ENCODE peak calls at places on chromosomes 6 and 20, in five cellular contexts. One of them, this sample, is unnamed.

GRCh38 chr6:144449218-144449617 is 164.1 kb downstream of the UTRN start:
- DNase-seq in stimulated activated CD4-positive, alpha-beta T cell treated with anti-CD3 and anti-CD28 coated beads, Interleukin-15, amount 100 ng/mL, for 1 hour: no peak
- DNase-seq in NCI-H2081: no peak
- DNase-seq in fibroblast of the aortic adventitia: no peak
- DNase-seq in NCI-H2171 treated with DMSO at 0.1 percent for 48 hours: no peak
- DNase-seq in this sample: no peak

GRCh38 chr6:105482227-105482839 is 79.5 kb upstream of the PREP start:
- DNase-seq in stimulated activated CD4-positive, alpha-beta T cell treated with anti-CD3 and anti-CD28 coated beads, Interleukin-15, amount 100 ng/mL, for 1 hour: no peak
- DNase-seq in NCI-H2171 treated with DMSO at 0.1 percent for 48 hours: no peak
- DNase-seq in fibroblast of the aortic adventitia: peak
- DNase-seq in NCI-H2081: no peak
- DNase-seq in this sample: peak

GRCh38 chr6:11033825-11034224 is 10.3 kb downstream of the ELOVL2 start:
- DNase-seq in stimulated activated CD4-positive, alpha-beta T cell treated with anti-CD3 and anti-CD28 coated beads, Interleukin-15, amount 100 ng/mL, for 1 hour: no peak
- DNase-seq in NCI-H2171 treated with DMSO at 0.1 percent for 48 hours: no peak
- DNase-seq in fibroblast of the aortic adventitia: peak
- DNase-seq in NCI-H2081: no peak
- DNase-seq in this sample: peak

GRCh38 chr6:92888316-92888715 is 531.0 kb downstream of the EPHA7 start:
- DNase-seq in stimulated activated CD4-positive, alpha-beta T cell treated with anti-CD3 and anti-CD28 coated beads, Interleukin-15, amount 100 ng/mL, for 1 hour: no peak
- DNase-seq in NCI-H2081: no peak
- DNase-seq in NCI-H2171 treated with DMSO at 0.1 percent for 48 hours: peak
- DNase-seq in fibroblast of the aortic adventitia: no peak
- DNase-seq in this sample: no peak

GRCh38 chr6:158058156-158058723 is 76.6 kb downstream of the SYNJ2 start:
- DNase-seq in NCI-H2171 treated with DMSO at 0.1 percent for 48 hours: no peak
- DNase-seq in fibroblast of the aortic adventitia: peak
- DNase-seq in NCI-H2081: no peak
- DNase-seq in stimulated activated CD4-positive, alpha-beta T cell treated with anti-CD3 and anti-CD28 coated beads, Interleukin-15, amount 100 ng/mL, for 1 hour: no peak
- DNase-seq in this sample: no peak

GRCh38 chr20:62656919-62657635 is 14.8 kb downstream of the SLCO4A1 start:
- DNase-seq in fibroblast of the aortic adventitia: no peak
- DNase-seq in stimulated activated CD4-positive, alpha-beta T cell treated with anti-CD3 and anti-CD28 coated beads, Interleukin-15, amount 100 ng/mL, for 1 hour: no peak
- DNase-seq in NCI-H2081: no peak
- DNase-seq in NCI-H2171 treated with DMSO at 0.1 percent for 48 hours: no peak
- DNase-seq in this sample: no peak

GRCh38 chr6:40371621-40372020 is 215.5 kb downstream of the LRFN2 start:
- DNase-seq in stimulated activated CD4-positive, alpha-beta T cell treated with anti-CD3 and anti-CD28 coated beads, Interleukin-15, amount 100 ng/mL, for 1 hour: no peak
- DNase-seq in NCI-H2171 treated with DMSO at 0.1 percent for 48 hours: no peak
- DNase-seq in NCI-H2081: no peak
- DNase-seq in fibroblast of the aortic adventitia: no peak
- DNase-seq in this sample: no peak

GRCh38 chr6:142313284-142313683 is 11.5 kb downstream of the ADGRG6 start:
- DNase-seq in stimulated activated CD4-positive, alpha-beta T cell treated with anti-CD3 and anti-CD28 coated beads, Interleukin-15, amount 100 ng/mL, for 1 hour: no peak
- DNase-seq in NCI-H2081: no peak
- DNase-seq in fibroblast of the aortic adventitia: peak
- DNase-seq in NCI-H2171 treated with DMSO at 0.1 percent for 48 hours: no peak
- DNase-seq in this sample: peak